ENCODE peak calls at places on chromosomes 2 and 18, in six cellular contexts. H is Panc1, Z is heart left ventricle, F is stomach, K is lower lobe of right lung, W is PC-9. T is an unnamed sample. For H3K4me1, the result is how much of the 10 kb centered on the place peaks cover.

GRCh38 chr2:222318712-222319575 is 20.1 kb upstream of the PAX3 start:
- DNase-seq in H (no peak), Z (peak), F (no peak), K (no peak), W (peak), T (peak)

GRCh38 chr2:238509151-238509820 is 82.6 kb downstream of the ASB1 start:
- DNase-seq in H (no peak), Z (no peak), F (no peak), K (no peak), W (peak), T (no peak)

GRCh38 chr18:48679236-48679635 is 140.4 kb downstream of the CTIF start:
- DNase-seq in H (no peak), Z (no peak), F (no peak), K (no peak), W (no peak), T (peak)

GRCh38 chr18:75066936-75067335 is 142.0 kb downstream of the PTGR3 start:
- DNase-seq in H (no peak), Z (no peak), F (no peak), K (no peak), W (no peak), T (no peak)

GRCh38 chr2:54540194-54540593 is 84.1 kb downstream of the SPTBN1 start:
- DNase-seq in H (no peak), Z (no peak), F (no peak), K (no peak), W (no peak), T (no peak)

GRCh38 chr2:45921921-45922320 is 270.4 kb downstream of the PRKCE start:
- DNase-seq in H (no peak), Z (no peak), F (no peak), K (no peak), W (no peak), T (no peak)

GRCh38 chr2:121197369-121198091 is 87.5 kb downstream of the TFCP2L1 start:
- DNase-seq in H (no peak), Z (peak), F (peak), K (peak), W (peak), T (peak)

GRCh38 chr2:232075080-232075479 is 113.6 kb downstream of the DIS3L2 start:
- DNase-seq in H (no peak), Z (no peak), F (no peak), K (no peak), W (no peak), T (no peak)

GRCh38 chr18:12086249-12086648 is 7.4 kb upstream of the ANKRD62 start:
- DNase-seq in H (no peak), Z (no peak), F (peak), K (peak), W (peak), T (no peak)

GRCh38 chr2:74390601-74391000 is 10.5 kb upstream of the DCTN1 start:
- DNase-seq in H (no peak), Z (no peak), F (no peak), K (no peak), W (no peak), T (no peak)

GRCh38 chr2:64608867-64609228 is 44.9 kb downstream of the SERTAD2 start:
- DNase-seq in H (no peak), Z (no peak), F (no peak), K (peak), W (no peak), T (no peak)

GRCh38 chr2:136126021-136126420 is 8.1 kb upstream of the CXCR4 start:
- DNase-seq in H (no peak), Z (no peak), F (no peak), K (no peak), W (no peak), T (no peak)

DNA sequence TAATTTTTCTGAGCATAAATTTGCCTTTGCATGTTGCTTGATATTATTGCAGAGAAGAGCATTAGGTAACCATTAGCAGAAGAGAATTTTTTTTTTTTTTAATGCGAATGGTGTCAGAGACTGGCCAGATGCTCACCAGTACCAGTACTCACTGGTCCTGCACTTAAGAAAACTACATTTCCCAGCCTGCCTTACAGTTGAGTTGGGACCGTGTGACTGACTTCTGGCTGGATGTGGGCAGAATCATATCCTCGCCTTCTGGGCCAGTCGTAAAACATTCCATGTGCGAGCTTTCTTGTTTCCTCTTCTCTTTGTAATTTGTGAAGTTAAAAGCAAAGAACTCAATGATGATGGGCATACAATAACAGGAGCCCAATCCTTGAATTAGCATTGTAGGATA is 132.4 kb downstream of the LRRC30 start:
- DNase-seq in H (no peak), Z (no peak), F (no peak), K (no peak), W (no peak), T (no peak)
- H3K4me1 ChIP-seq in H (under half), Z (under half), F (under half), K (under half), W (under half), T (under half)

GRCh38 chr2:108396845-108397244 is 19.1 kb downstream of the SULT1C4 start:
- DNase-seq in H (no peak), Z (no peak), F (no peak), K (no peak), W (peak), T (no peak)
- TF ChIP-seq CTCF in H (peak), Z (no peak), F (no peak), K (no peak), W (peak), T (no peak)

GRCh38 chr18:33421225-33421624 is 19.3 kb downstream of the CCDC178 start:
- DNase-seq in H (no peak), Z (no peak), F (no peak), K (no peak), W (no peak), T (no peak)

DNA sequence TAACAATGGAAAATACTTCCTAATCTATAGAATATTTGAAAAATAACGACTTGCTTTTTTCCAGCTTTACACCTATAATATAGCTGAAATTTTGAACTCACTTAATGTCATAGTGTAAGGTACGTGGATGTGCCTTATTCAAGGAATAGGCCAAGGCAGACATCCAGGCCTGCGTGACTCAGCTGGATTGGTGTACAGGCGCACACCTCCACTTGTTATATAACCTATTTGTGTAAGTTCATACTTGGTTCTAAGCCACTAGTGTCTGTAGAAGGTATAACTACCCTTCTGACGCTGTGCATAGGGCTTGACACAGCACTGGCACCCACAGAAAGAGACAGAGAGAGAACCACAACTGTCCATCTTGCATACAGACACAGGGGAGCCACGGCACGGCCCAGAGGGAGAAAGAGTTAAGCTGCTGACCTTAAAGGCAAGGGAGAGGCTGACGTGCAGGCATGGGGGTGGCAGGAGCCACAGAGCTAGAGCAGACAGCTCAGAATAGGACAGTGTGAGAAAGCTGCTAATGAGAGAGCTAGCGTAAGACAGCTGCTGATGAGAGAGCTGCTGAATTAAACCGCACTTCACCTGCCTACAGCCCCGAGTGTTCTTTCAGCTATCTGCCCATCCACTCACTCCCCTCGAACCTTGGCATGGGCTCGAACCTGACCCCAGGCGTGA is 16.1 kb downstream of the CCDC178 start:
- DNase-seq in H (no peak), Z (no peak), F (no peak), K (no peak), W (no peak), T (no peak)
- H3K4me1 ChIP-seq in H (under half), Z (under half), F (under half), K (under half), W (under half), T (under half)

GRCh38 chr2:31049264-31049663 is 89.0 kb downstream of the GALNT14 start:
- DNase-seq in H (no peak), Z (no peak), F (no peak), K (no peak), W (no peak), T (no peak)
- TF ChIP-seq CTCF in H (no peak), Z (no peak), F (no peak), K (no peak), W (no peak), T (no peak)

GRCh38 chr2:108587621-108588020 is 53.4 kb downstream of the LIMS1 start:
- DNase-seq in H (no peak), Z (no peak), F (no peak), K (no peak), W (no peak), T (peak)
- H3K4me1 ChIP-seq in H (under half), Z (under half), F (half or more), K (half or more), W (under half), T (under half)

DNA sequence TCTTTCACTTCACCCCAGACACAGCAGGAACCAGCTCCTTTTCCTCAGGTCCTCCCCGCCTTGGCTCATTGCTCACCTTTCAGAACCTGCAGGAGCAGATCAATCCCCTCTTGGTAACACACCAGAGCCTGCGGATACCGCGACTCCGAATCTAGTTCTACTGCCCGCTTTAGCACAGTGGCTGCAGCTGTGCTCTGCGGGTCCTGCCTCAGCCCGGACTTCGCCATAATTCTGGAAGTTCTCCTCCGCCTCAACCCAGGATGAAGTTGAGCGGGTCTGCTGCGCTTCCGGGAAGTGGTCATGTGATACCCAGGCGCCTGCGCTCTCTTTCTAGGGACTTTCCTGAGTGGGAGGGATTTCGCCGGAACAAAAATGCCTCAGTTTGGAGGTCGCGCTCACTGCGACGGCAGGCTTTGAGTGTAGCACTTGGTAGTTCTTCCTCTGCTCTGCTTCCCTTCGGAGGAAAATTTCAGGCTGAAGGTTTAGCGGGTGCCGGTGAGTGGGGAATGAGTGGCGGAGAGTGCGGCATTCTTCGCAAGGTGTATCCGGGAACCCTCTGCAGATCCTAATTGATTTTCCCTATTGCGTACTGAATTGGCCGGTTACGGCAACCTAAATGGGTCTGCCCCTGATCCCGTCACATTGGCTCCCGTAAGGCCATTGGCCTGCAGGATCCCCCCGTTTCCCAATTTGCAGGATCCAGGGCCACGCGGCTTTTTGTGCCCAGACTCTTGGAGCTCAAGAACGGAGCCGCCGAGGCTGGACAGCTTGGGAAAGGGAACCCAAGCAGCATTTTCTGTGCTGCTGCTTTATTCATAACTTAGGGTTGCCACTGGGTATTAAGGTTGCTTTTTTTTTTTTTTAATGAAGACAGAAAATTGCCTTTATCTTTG is at the start of the genes MITD1 and MRPL30:
- DNase-seq in H (peak), Z (peak), F (peak), K (peak), W (peak), T (peak)
- TF ChIP-seq CTCF in H (no peak), Z (no peak), F (peak), K (no peak), W (no peak), T (no peak)

GRCh38 chr2:237345891-237346640 is 67.9 kb downstream of the COL6A3 start:
- DNase-seq in H (no peak), Z (no peak), F (no peak), K (no peak), W (no peak), T (no peak)

GRCh38 chr2:237343993-237344392 is 70.0 kb downstream of the COL6A3 start:
- DNase-seq in H (no peak), Z (no peak), F (no peak), K (no peak), W (no peak), T (no peak)

GRCh38 chr2:237348281-237348865 is 65.6 kb downstream of the COL6A3 start:
- DNase-seq in H (no peak), Z (no peak), F (no peak), K (no peak), W (no peak), T (no peak)

GRCh38 chr2:237341872-237342271 is 72.1 kb downstream of the COL6A3 start:
- DNase-seq in H (no peak), Z (no peak), F (no peak), K (no peak), W (no peak), T (peak)

DNA sequence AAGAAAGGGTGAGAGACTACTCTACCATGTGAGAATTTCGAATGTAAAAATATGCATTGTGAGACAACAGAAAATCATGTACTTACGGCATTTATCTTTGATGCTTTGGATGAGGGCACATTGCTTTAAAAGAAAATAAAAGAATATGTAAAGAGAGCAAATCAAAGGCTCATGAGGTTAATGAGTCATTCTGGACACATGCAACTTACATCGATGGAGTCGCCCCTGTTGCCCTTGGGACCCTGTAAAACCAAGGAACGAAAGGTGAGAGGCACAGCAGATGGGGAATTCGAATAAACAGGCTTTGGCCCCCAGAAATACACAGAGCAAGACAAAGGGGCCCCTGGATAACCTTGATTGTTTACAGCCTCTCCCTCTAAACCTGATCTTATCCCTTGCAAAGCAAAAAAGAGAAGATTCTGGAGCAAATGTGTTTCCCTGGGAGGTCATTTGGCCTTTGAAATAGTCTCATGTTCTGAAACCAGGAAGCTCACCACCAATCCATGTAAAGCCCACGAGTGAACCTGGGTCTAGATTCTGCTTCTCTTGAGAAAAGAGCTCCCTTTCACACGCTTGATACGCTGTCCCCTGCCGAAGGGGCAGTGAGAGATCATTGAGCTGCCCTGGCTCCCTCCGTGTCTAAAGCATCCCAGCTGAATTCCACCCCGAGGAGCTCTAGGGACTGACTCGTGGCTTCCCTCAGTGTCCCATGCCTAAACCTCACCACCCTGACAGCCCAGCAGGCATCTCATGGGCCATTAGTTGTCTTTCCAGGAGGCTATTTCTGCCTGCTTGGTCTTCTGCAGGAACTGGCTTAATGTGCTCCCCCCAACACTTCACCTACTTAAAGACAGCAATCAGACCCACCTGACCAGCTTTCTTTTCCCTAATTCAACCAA is 68.7 kb downstream of the COL6A3 start:
- DNase-seq in H (no peak), Z (no peak), F (no peak), K (no peak), W (no peak), T (no peak)
- H3K4me1 ChIP-seq in H (under half), Z (under half), F (under half), K (under half), W (under half), T (under half)

DNA sequence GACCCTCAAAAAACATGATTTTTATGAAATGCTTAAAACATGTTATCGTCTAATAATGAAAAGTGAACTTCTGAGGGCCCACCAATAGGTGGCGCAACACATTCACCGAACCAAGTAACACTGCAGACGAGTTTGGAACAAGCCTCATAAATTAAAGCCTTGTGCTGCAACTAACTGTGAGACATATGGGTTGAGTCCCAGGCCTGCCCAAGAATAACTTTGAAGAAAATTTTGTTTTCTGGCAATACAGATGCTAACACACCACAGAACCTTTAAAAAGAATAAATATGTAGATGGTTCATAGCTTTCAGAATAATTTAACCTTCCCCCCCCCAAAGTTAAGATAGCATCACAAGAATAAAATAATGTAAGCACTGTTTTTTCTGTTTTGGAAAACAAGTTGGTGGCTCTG is 285.9 kb downstream of the RNF144A start:
- DNase-seq in H (peak), Z (no peak), F (peak), K (no peak), W (peak), T (peak)
- TF ChIP-seq CTCF in H (peak), Z (peak), F (peak), K (peak), W (peak), T (peak)

DNA sequence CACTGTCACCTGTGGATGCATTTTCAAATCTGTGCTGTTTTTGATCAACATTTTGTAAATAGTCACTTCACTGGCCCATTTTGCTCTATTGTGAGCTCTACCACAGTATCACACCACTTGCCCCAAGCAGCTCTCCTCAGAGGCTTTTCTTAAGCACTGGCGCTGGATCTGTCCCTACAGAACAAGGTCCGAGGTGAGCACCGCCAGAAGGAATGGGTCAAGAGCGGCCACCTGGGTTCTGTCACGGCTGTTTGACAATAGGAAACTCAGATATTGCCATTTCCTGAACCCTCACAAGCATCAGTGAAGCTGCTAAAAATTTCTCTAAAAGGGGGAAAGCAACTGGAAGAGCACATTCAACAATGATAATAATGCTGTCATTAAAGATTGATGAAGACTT is 513.9 kb downstream of the GALR1 start:
- DNase-seq in H (no peak), Z (no peak), F (no peak), K (no peak), W (no peak), T (no peak)
- H3K4me1 ChIP-seq in H (under half), Z (under half), F (under half), K (under half), W (under half), T (under half)

DNA sequence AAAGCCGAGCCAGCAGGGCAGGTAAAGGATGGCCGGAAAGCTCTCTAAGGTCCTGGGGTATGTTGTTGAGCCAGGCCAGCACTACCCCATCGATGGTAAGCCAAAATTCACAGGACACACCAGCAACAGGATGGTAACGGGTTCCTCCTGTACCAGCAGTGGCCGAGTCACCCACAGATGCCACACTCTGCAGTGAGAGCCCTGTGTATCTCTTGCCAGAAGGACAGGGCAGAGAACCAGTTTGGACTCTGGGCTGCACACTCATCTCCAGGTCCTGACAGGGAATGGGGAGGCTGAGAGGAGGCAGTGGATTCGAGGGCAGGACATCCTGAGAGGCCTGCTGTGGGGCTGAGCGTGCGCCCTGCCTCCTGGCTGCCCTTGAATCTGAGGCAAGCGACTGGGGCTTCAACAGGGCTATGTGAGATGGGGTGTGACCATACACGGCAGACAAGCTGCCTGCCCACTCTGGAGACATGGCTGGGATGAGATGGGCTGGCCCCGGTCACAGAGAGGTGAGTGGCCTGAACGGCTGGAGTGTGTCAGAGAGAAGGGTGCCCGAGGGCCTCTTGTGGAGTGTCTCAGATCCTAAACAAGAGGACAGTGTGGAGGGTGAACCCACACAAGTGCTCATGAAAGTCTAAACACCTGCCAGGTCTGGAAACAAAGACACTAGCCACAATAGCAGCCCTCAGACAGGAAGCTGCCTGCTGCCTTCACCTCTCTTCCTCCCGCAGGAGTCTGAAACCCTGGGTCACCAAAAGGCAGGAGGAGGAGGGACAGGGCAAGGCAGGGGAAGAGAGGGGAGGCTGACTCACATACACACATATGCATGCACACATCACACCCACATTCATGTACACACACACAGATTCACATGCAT is 182.3 kb downstream of the LOXHD1 start:
- DNase-seq in H (no peak), Z (no peak), F (no peak), K (no peak), W (no peak), T (no peak)
- TF ChIP-seq CTCF in H (no peak), Z (no peak), F (no peak), K (no peak), W (no peak), T (no peak)

T was measured in adrenal gland.